ENCODE peak calls at places on chromosomes 1 and 21, in eight cellular contexts. One of them, this sample, is unnamed.
A peak's percentile ranks its signal among the peaks of the same experiment; 100 is the strongest.

GRCh38 chr1:15617874-15618684 is 821 bp downstream of the DDI2 start:
- DNase-seq in GM04504: no peak
- DNase-seq in A549: no peak
- DNase-seq in stimulated activated CD4-positive, alpha-beta T cell treated with anti-CD3 and anti-CD28 coated beads, Interleukin-12 subunit alpha, Interleukin-12 subunit beta, amount 100 ng/mL, for 4 hours: peak; percentile 34
- DNase-seq in T-helper 2 cell: peak; percentile 19
- DNase-seq in EL: peak; percentile 34
- DNase-seq in OCI-LY7: peak; percentile 64
- DNase-seq in ecto neural progenitor cell: no peak
- DNase-seq in this sample: peak; percentile 71

GRCh38 chr1:200165493-200166220 is 138.1 kb downstream of the NR5A2 start:
- DNase-seq in GM04504: no peak
- DNase-seq in EL: no peak
- DNase-seq in OCI-LY7: peak; percentile 54
- DNase-seq in A549: no peak
- DNase-seq in T-helper 2 cell: no peak
- DNase-seq in ecto neural progenitor cell: no peak
- DNase-seq in stimulated activated CD4-positive, alpha-beta T cell treated with anti-CD3 and anti-CD28 coated beads, Interleukin-12 subunit alpha, Interleukin-12 subunit beta, amount 100 ng/mL, for 4 hours: no peak
- DNase-seq in this sample: no peak

GRCh38 chr1:64161347-64162080 is 41.9 kb upstream of the UBE2U start:
- DNase-seq in OCI-LY7: no peak
- DNase-seq in GM04504: no peak
- DNase-seq in T-helper 2 cell: no peak
- DNase-seq in ecto neural progenitor cell: no peak
- DNase-seq in EL: peak; percentile 41
- DNase-seq in stimulated activated CD4-positive, alpha-beta T cell treated with anti-CD3 and anti-CD28 coated beads, Interleukin-12 subunit alpha, Interleukin-12 subunit beta, amount 100 ng/mL, for 4 hours: no peak
- DNase-seq in A549: no peak
- DNase-seq in this sample: no peak

GRCh38 chr1:168509875-168510594 is 33.8 kb downstream of the XCL2 start:
- DNase-seq in A549: no peak
- DNase-seq in ecto neural progenitor cell: no peak
- DNase-seq in stimulated activated CD4-positive, alpha-beta T cell treated with anti-CD3 and anti-CD28 coated beads, Interleukin-12 subunit alpha, Interleukin-12 subunit beta, amount 100 ng/mL, for 4 hours: no peak
- DNase-seq in GM04504: no peak
- DNase-seq in OCI-LY7: no peak
- DNase-seq in EL: no peak
- DNase-seq in T-helper 2 cell: peak; percentile 38
- DNase-seq in this sample: no peak

GRCh38 chr1:234397732-234398131 is 24.5 kb downstream of the COA6 start:
- DNase-seq in GM04504: no peak
- DNase-seq in stimulated activated CD4-positive, alpha-beta T cell treated with anti-CD3 and anti-CD28 coated beads, Interleukin-12 subunit alpha, Interleukin-12 subunit beta, amount 100 ng/mL, for 4 hours: no peak
- DNase-seq in T-helper 2 cell: no peak
- DNase-seq in A549: no peak
- DNase-seq in EL: no peak
- DNase-seq in OCI-LY7: no peak
- DNase-seq in ecto neural progenitor cell: no peak
- DNase-seq in this sample: no peak

GRCh38 chr1:84550826-84551225 is 23.4 kb downstream of the CTBS start:
- DNase-seq in OCI-LY7: peak; percentile 8
- DNase-seq in ecto neural progenitor cell: no peak
- DNase-seq in GM04504: no peak
- DNase-seq in A549: no peak
- DNase-seq in T-helper 2 cell: no peak
- DNase-seq in EL: no peak
- DNase-seq in stimulated activated CD4-positive, alpha-beta T cell treated with anti-CD3 and anti-CD28 coated beads, Interleukin-12 subunit alpha, Interleukin-12 subunit beta, amount 100 ng/mL, for 4 hours: no peak
- DNase-seq in this sample: peak; percentile 10

GRCh38 chr1:96145486-96145885 is 576.1 kb upstream of the PTBP2 start:
- DNase-seq in OCI-LY7: no peak
- DNase-seq in EL: peak; percentile 28
- DNase-seq in T-helper 2 cell: no peak
- DNase-seq in A549: no peak
- DNase-seq in GM04504: no peak
- DNase-seq in stimulated activated CD4-positive, alpha-beta T cell treated with anti-CD3 and anti-CD28 coated beads, Interleukin-12 subunit alpha, Interleukin-12 subunit beta, amount 100 ng/mL, for 4 hours: no peak
- DNase-seq in ecto neural progenitor cell: no peak
- DNase-seq in this sample: no peak

GRCh38 chr21:33042812-33043211 is 17.1 kb downstream of the OLIG2 start:
- DNase-seq in ecto neural progenitor cell: no peak
- DNase-seq in OCI-LY7: no peak
- DNase-seq in GM04504: peak; percentile 80
- DNase-seq in A549: peak; percentile 45
- DNase-seq in EL: peak; percentile 93
- DNase-seq in stimulated activated CD4-positive, alpha-beta T cell treated with anti-CD3 and anti-CD28 coated beads, Interleukin-12 subunit alpha, Interleukin-12 subunit beta, amount 100 ng/mL, for 4 hours: no peak
- DNase-seq in T-helper 2 cell: no peak
- DNase-seq in this sample: no peak

GRCh38 chr1:165910764-165911421 is 83.5 kb downstream of the UCK2 start:
- DNase-seq in EL: no peak
- DNase-seq in GM04504: no peak
- DNase-seq in ecto neural progenitor cell: no peak
- DNase-seq in A549: no peak
- DNase-seq in OCI-LY7: no peak
- DNase-seq in stimulated activated CD4-positive, alpha-beta T cell treated with anti-CD3 and anti-CD28 coated beads, Interleukin-12 subunit alpha, Interleukin-12 subunit beta, amount 100 ng/mL, for 4 hours: no peak
- DNase-seq in T-helper 2 cell: no peak
- DNase-seq in this sample: no peak

GRCh38 chr1:156284762-156285161 is 637 bp downstream of the TMEM79 start:
- DNase-seq in stimulated activated CD4-positive, alpha-beta T cell treated with anti-CD3 and anti-CD28 coated beads, Interleukin-12 subunit alpha, Interleukin-12 subunit beta, amount 100 ng/mL, for 4 hours: no peak
- DNase-seq in EL: peak; percentile 18
- DNase-seq in T-helper 2 cell: no peak
- DNase-seq in OCI-LY7: no peak
- DNase-seq in GM04504: no peak
- DNase-seq in A549: no peak
- DNase-seq in ecto neural progenitor cell: no peak
- DNase-seq in this sample: no peak

GRCh38 chr1:243819438-243819839 is 30.6 kb downstream of the AKT3 start:
- DNase-seq in stimulated activated CD4-positive, alpha-beta T cell treated with anti-CD3 and anti-CD28 coated beads, Interleukin-12 subunit alpha, Interleukin-12 subunit beta, amount 100 ng/mL, for 4 hours: no peak
- DNase-seq in GM04504: no peak
- DNase-seq in EL: no peak
- DNase-seq in OCI-LY7: no peak
- DNase-seq in T-helper 2 cell: no peak
- DNase-seq in A549: no peak
- DNase-seq in ecto neural progenitor cell: peak; percentile 44
- DNase-seq in this sample: no peak

GRCh38 chr1:86846166-86846647 is 67.7 kb downstream of the SELENOF start:
- DNase-seq in ecto neural progenitor cell: no peak
- DNase-seq in GM04504: peak; percentile 71
- DNase-seq in EL: peak; percentile 79
- DNase-seq in stimulated activated CD4-positive, alpha-beta T cell treated with anti-CD3 and anti-CD28 coated beads, Interleukin-12 subunit alpha, Interleukin-12 subunit beta, amount 100 ng/mL, for 4 hours: no peak
- DNase-seq in OCI-LY7: no peak
- DNase-seq in T-helper 2 cell: no peak
- DNase-seq in A549: peak; percentile 5
- DNase-seq in this sample: no peak

GRCh38 chr1:64251971-64252370 is 48.5 kb downstream of the UBE2U start:
- DNase-seq in EL: no peak
- DNase-seq in T-helper 2 cell: no peak
- DNase-seq in stimulated activated CD4-positive, alpha-beta T cell treated with anti-CD3 and anti-CD28 coated beads, Interleukin-12 subunit alpha, Interleukin-12 subunit beta, amount 100 ng/mL, for 4 hours: no peak
- DNase-seq in ecto neural progenitor cell: no peak
- DNase-seq in A549: peak; percentile 4
- DNase-seq in OCI-LY7: no peak
- DNase-seq in GM04504: no peak
- DNase-seq in this sample: no peak

GRCh38 chr1:7993593-7994479 is 32.3 kb downstream of the ERRFI1 start:
- DNase-seq in EL: peak; percentile 93
- DNase-seq in T-helper 2 cell: no peak
- DNase-seq in ecto neural progenitor cell: no peak
- DNase-seq in A549: no peak
- DNase-seq in stimulated activated CD4-positive, alpha-beta T cell treated with anti-CD3 and anti-CD28 coated beads, Interleukin-12 subunit alpha, Interleukin-12 subunit beta, amount 100 ng/mL, for 4 hours: no peak
- DNase-seq in GM04504: no peak
- DNase-seq in OCI-LY7: no peak
- DNase-seq in this sample: no peak

GRCh38 chr1:206470692-206471414 is 577 bp downstream of the IKBKE start:
- DNase-seq in ecto neural progenitor cell: peak; percentile 60
- DNase-seq in stimulated activated CD4-positive, alpha-beta T cell treated with anti-CD3 and anti-CD28 coated beads, Interleukin-12 subunit alpha, Interleukin-12 subunit beta, amount 100 ng/mL, for 4 hours: no peak
- DNase-seq in GM04504: peak; percentile 42
- DNase-seq in A549: no peak
- DNase-seq in T-helper 2 cell: peak; percentile 26
- DNase-seq in EL: peak; percentile 85
- DNase-seq in OCI-LY7: peak; percentile 77
- DNase-seq in this sample: peak; percentile 78

GRCh38 chr21:28337319-28337718 is 655.4 kb downstream of the LTN1 start:
- DNase-seq in ecto neural progenitor cell: no peak
- DNase-seq in T-helper 2 cell: no peak
- DNase-seq in A549: peak; percentile 11
- DNase-seq in GM04504: peak; percentile 36
- DNase-seq in EL: peak; percentile 71
- DNase-seq in stimulated activated CD4-positive, alpha-beta T cell treated with anti-CD3 and anti-CD28 coated beads, Interleukin-12 subunit alpha, Interleukin-12 subunit beta, amount 100 ng/mL, for 4 hours: no peak
- DNase-seq in OCI-LY7: peak; percentile 42
- DNase-seq in this sample: peak; percentile 37

GRCh38 chr21:38938343-38938742 is 132.6 kb downstream of the ETS2 start:
- DNase-seq in ecto neural progenitor cell: no peak
- DNase-seq in stimulated activated CD4-positive, alpha-beta T cell treated with anti-CD3 and anti-CD28 coated beads, Interleukin-12 subunit alpha, Interleukin-12 subunit beta, amount 100 ng/mL, for 4 hours: no peak
- DNase-seq in EL: peak; percentile 54
- DNase-seq in GM04504: no peak
- DNase-seq in OCI-LY7: peak; percentile 24
- DNase-seq in T-helper 2 cell: no peak
- DNase-seq in A549: no peak
- DNase-seq in this sample: peak; percentile 20

GRCh38 chr1:165395522-165396300 is 39.2 kb upstream of the LMX1A start:
- DNase-seq in GM04504: no peak
- DNase-seq in ecto neural progenitor cell: no peak
- DNase-seq in OCI-LY7: peak; percentile 12
- DNase-seq in T-helper 2 cell: no peak
- DNase-seq in EL: no peak
- DNase-seq in stimulated activated CD4-positive, alpha-beta T cell treated with anti-CD3 and anti-CD28 coated beads, Interleukin-12 subunit alpha, Interleukin-12 subunit beta, amount 100 ng/mL, for 4 hours: no peak
- DNase-seq in A549: no peak
- DNase-seq in this sample: peak; percentile 38

GRCh38 chr1:246566808-246567154 is 525 bp downstream of the CNST start:
- DNase-seq in EL: no peak
- DNase-seq in stimulated activated CD4-positive, alpha-beta T cell treated with anti-CD3 and anti-CD28 coated beads, Interleukin-12 subunit alpha, Interleukin-12 subunit beta, amount 100 ng/mL, for 4 hours: no peak
- DNase-seq in T-helper 2 cell: no peak
- DNase-seq in GM04504: no peak
- DNase-seq in OCI-LY7: peak; percentile 58
- DNase-seq in A549: no peak
- DNase-seq in ecto neural progenitor cell: no peak
- DNase-seq in this sample: peak; percentile 72

GRCh38 chr1:180566048-180566447 is 7.3 kb downstream of the OVAAL start:
- DNase-seq in T-helper 2 cell: no peak
- DNase-seq in ecto neural progenitor cell: no peak
- DNase-seq in EL: no peak
- DNase-seq in GM04504: no peak
- DNase-seq in A549: no peak
- DNase-seq in stimulated activated CD4-positive, alpha-beta T cell treated with anti-CD3 and anti-CD28 coated beads, Interleukin-12 subunit alpha, Interleukin-12 subunit beta, amount 100 ng/mL, for 4 hours: no peak
- DNase-seq in OCI-LY7: no peak
- DNase-seq in this sample: no peak

GRCh38 chr1:205568469-205569361 is 63.1 kb downstream of the ELK4 start:
- DNase-seq in stimulated activated CD4-positive, alpha-beta T cell treated with anti-CD3 and anti-CD28 coated beads, Interleukin-12 subunit alpha, Interleukin-12 subunit beta, amount 100 ng/mL, for 4 hours: no peak
- DNase-seq in GM04504: no peak
- DNase-seq in OCI-LY7: no peak
- DNase-seq in ecto neural progenitor cell: peak; percentile 55
- DNase-seq in T-helper 2 cell: no peak
- DNase-seq in EL: no peak
- DNase-seq in A549: no peak
- DNase-seq in this sample: no peak

GRCh38 chr1:160090760-160091159 is 7.7 kb downstream of the IGSF8 start:
- DNase-seq in stimulated activated CD4-positive, alpha-beta T cell treated with anti-CD3 and anti-CD28 coated beads, Interleukin-12 subunit alpha, Interleukin-12 subunit beta, amount 100 ng/mL, for 4 hours: no peak
- DNase-seq in OCI-LY7: no peak
- DNase-seq in A549: no peak
- DNase-seq in ecto neural progenitor cell: no peak
- DNase-seq in GM04504: no peak
- DNase-seq in T-helper 2 cell: no peak
- DNase-seq in EL: no peak
- DNase-seq in this sample: no peak

GRCh38 chr1:19306941-19307340 is 5.0 kb downstream of the AKR7A2 start:
- DNase-seq in GM04504: no peak
- DNase-seq in T-helper 2 cell: no peak
- DNase-seq in A549: no peak
- DNase-seq in stimulated activated CD4-positive, alpha-beta T cell treated with anti-CD3 and anti-CD28 coated beads, Interleukin-12 subunit alpha, Interleukin-12 subunit beta, amount 100 ng/mL, for 4 hours: no peak
- DNase-seq in EL: no peak
- DNase-seq in OCI-LY7: no peak
- DNase-seq in ecto neural progenitor cell: no peak
- DNase-seq in this sample: no peak

GRCh38 chr1:67683736-67684525 is 1.1 kb upstream of the GADD45A start:
- DNase-seq in stimulated activated CD4-positive, alpha-beta T cell treated with anti-CD3 and anti-CD28 coated beads, Interleukin-12 subunit alpha, Interleukin-12 subunit beta, amount 100 ng/mL, for 4 hours: peak; percentile 45
- DNase-seq in GM04504: no peak
- DNase-seq in OCI-LY7: no peak
- DNase-seq in T-helper 2 cell: peak; percentile 3
- DNase-seq in ecto neural progenitor cell: no peak
- DNase-seq in EL: peak; percentile 64
- DNase-seq in A549: no peak
- DNase-seq in this sample: peak; percentile 42

GRCh38 chr1:244599937-244600350 is 53.0 kb upstream of the DESI2 start:
- DNase-seq in A549: peak; percentile 82
- DNase-seq in T-helper 2 cell: peak; percentile 10
- DNase-seq in OCI-LY7: no peak
- DNase-seq in ecto neural progenitor cell: no peak
- DNase-seq in stimulated activated CD4-positive, alpha-beta T cell treated with anti-CD3 and anti-CD28 coated beads, Interleukin-12 subunit alpha, Interleukin-12 subunit beta, amount 100 ng/mL, for 4 hours: peak; percentile 11
- DNase-seq in GM04504: peak; percentile 79
- DNase-seq in EL: peak; percentile 95
- DNase-seq in this sample: peak; percentile 39

GRCh38 chr1:244854865-244855578 is 9.3 kb downstream of the HNRNPU start:
- DNase-seq in GM04504: no peak
- DNase-seq in stimulated activated CD4-positive, alpha-beta T cell treated with anti-CD3 and anti-CD28 coated beads, Interleukin-12 subunit alpha, Interleukin-12 subunit beta, amount 100 ng/mL, for 4 hours: no peak
- DNase-seq in ecto neural progenitor cell: no peak
- DNase-seq in EL: no peak
- DNase-seq in T-helper 2 cell: no peak
- DNase-seq in OCI-LY7: no peak
- DNase-seq in A549: no peak
- DNase-seq in this sample: peak; percentile 11

GRCh38 chr21:21067375-21067774 is 69.2 kb downstream of the NCAM2 start:
- DNase-seq in ecto neural progenitor cell: no peak
- DNase-seq in OCI-LY7: no peak
- DNase-seq in stimulated activated CD4-positive, alpha-beta T cell treated with anti-CD3 and anti-CD28 coated beads, Interleukin-12 subunit alpha, Interleukin-12 subunit beta, amount 100 ng/mL, for 4 hours: no peak
- DNase-seq in A549: no peak
- DNase-seq in GM04504: no peak
- DNase-seq in EL: no peak
- DNase-seq in T-helper 2 cell: no peak
- DNase-seq in this sample: no peak

GRCh38 chr21:46055863-46056281 is 42.0 kb upstream of the COL6A2 start:
- DNase-seq in OCI-LY7: no peak
- DNase-seq in A549: no peak
- DNase-seq in T-helper 2 cell: no peak
- DNase-seq in ecto neural progenitor cell: no peak
- DNase-seq in stimulated activated CD4-positive, alpha-beta T cell treated with anti-CD3 and anti-CD28 coated beads, Interleukin-12 subunit alpha, Interleukin-12 subunit beta, amount 100 ng/mL, for 4 hours: no peak
- DNase-seq in EL: no peak
- DNase-seq in GM04504: no peak
- DNase-seq in this sample: no peak

GRCh38 chr1:32031578-32032286 is 18.1 kb downstream of the KHDRBS1 start:
- DNase-seq in A549: no peak
- DNase-seq in EL: peak; percentile 83
- DNase-seq in ecto neural progenitor cell: no peak
- DNase-seq in GM04504: peak; percentile 42
- DNase-seq in OCI-LY7: no peak
- DNase-seq in T-helper 2 cell: no peak
- DNase-seq in stimulated activated CD4-positive, alpha-beta T cell treated with anti-CD3 and anti-CD28 coated beads, Interleukin-12 subunit alpha, Interleukin-12 subunit beta, amount 100 ng/mL, for 4 hours: no peak
- DNase-seq in this sample: no peak

GRCh38 chr21:44012474-44013379 is 618 bp downstream of the TRAPPC10 start:
- DNase-seq in A549: peak; percentile 30
- DNase-seq in ecto neural progenitor cell: peak; percentile 93
- DNase-seq in T-helper 2 cell: peak; percentile 76
- DNase-seq in EL: peak; percentile 28
- DNase-seq in stimulated activated CD4-positive, alpha-beta T cell treated with anti-CD3 and anti-CD28 coated beads, Interleukin-12 subunit alpha, Interleukin-12 subunit beta, amount 100 ng/mL, for 4 hours: peak; percentile 80
- DNase-seq in OCI-LY7: peak; percentile 89
- DNase-seq in GM04504: no peak
- DNase-seq in this sample: peak; percentile 89

GRCh38 chr1:70146488-70146887 is 58.9 kb downstream of the LRRC40 start:
- DNase-seq in OCI-LY7: no peak
- DNase-seq in T-helper 2 cell: no peak
- DNase-seq in A549: no peak
- DNase-seq in EL: peak; percentile 56
- DNase-seq in GM04504: no peak
- DNase-seq in stimulated activated CD4-positive, alpha-beta T cell treated with anti-CD3 and anti-CD28 coated beads, Interleukin-12 subunit alpha, Interleukin-12 subunit beta, amount 100 ng/mL, for 4 hours: no peak
- DNase-seq in ecto neural progenitor cell: no peak
- DNase-seq in this sample: no peak

GRCh38 chr1:2384130-2384860 is 7.1 kb downstream of the MORN1 start:
- DNase-seq in stimulated activated CD4-positive, alpha-beta T cell treated with anti-CD3 and anti-CD28 coated beads, Interleukin-12 subunit alpha, Interleukin-12 subunit beta, amount 100 ng/mL, for 4 hours: no peak
- DNase-seq in EL: no peak
- DNase-seq in A549: no peak
- DNase-seq in GM04504: no peak
- DNase-seq in ecto neural progenitor cell: no peak
- DNase-seq in T-helper 2 cell: no peak
- DNase-seq in OCI-LY7: no peak
- DNase-seq in this sample: no peak

GRCh38 chr1:161189036-161189435 is 9.8 kb downstream of the ADAMTS4 start:
- DNase-seq in ecto neural progenitor cell: no peak
- DNase-seq in A549: no peak
- DNase-seq in OCI-LY7: no peak
- DNase-seq in EL: no peak
- DNase-seq in GM04504: no peak
- DNase-seq in stimulated activated CD4-positive, alpha-beta T cell treated with anti-CD3 and anti-CD28 coated beads, Interleukin-12 subunit alpha, Interleukin-12 subunit beta, amount 100 ng/mL, for 4 hours: no peak
- DNase-seq in T-helper 2 cell: no peak
- DNase-seq in this sample: no peak

GRCh38 chr1:91071838-91072237 is 50.0 kb upstream of the ZNF644 start:
- DNase-seq in A549: no peak
- DNase-seq in GM04504: no peak
- DNase-seq in OCI-LY7: no peak
- DNase-seq in T-helper 2 cell: no peak
- DNase-seq in ecto neural progenitor cell: no peak
- DNase-seq in stimulated activated CD4-positive, alpha-beta T cell treated with anti-CD3 and anti-CD28 coated beads, Interleukin-12 subunit alpha, Interleukin-12 subunit beta, amount 100 ng/mL, for 4 hours: no peak
- DNase-seq in EL: no peak
- DNase-seq in this sample: no peak

This sample was measured in NAMALWA.